ENCODE peak calls at places on chromosomes 3 and 15, in four cellular contexts. H, A, T and I are unnamed samples. For H3K9me3, H3K36me3 and H3K4me1, the result is how much of the 10 kb centered on the place peaks cover.

GRCh38 chr3:126679831-126680677 is 24.0 kb upstream of the CHCHD6 start:
- DNase-seq in H (no peak), A (no peak), T (no peak), I (no peak)

GRCh38 chr3:46284981-46285683 is 42.9 kb downstream of the CCR3 start:
- DNase-seq in H (peak), A (no peak), T (no peak), I (no peak)

GRCh38 chr3:61562810-61563613 is 1.6 kb downstream of the PTPRG start:
- DNase-seq in H (no peak), T (no peak), A (no peak), I (no peak)

GRCh38 chr3:191768421-191768820 is 307.5 kb downstream of the PYDC2 start:
- DNase-seq in A (no peak), H (no peak), T (no peak), I (no peak)

GRCh38 chr3:110383356-110383755 is 688.3 kb upstream of the NECTIN3 start:
- DNase-seq in A (no peak), T (no peak), H (no peak), I (no peak)

GRCh38 chr15:57375827-57376694 is at the start of gene CGNL1:
- DNase-seq in H (peak), A (no peak), T (peak), I (no peak)

GRCh38 chr3:124296416-124296815 is 304.5 kb upstream of the ROPN1 start:
- DNase-seq in H (no peak), T (no peak), A (no peak), I (no peak)

GRCh38 chr3:104273046-104273649 is 1093.6 kb upstream of the ALCAM start:
- DNase-seq in A (peak), T (no peak), H (no peak), I (no peak)

GRCh38 chr3:182465301-182466185 is 327.8 kb upstream of the ATP11B start:
- DNase-seq in A (peak), H (no peak), T (no peak), I (no peak)

GRCh38 chr3:31654998-31655397 is 122.3 kb downstream of the STT3B start:
- DNase-seq in H (no peak), T (no peak), A (no peak), I (no peak)

GRCh38 chr3:31648286-31648968 is 115.7 kb downstream of the STT3B start:
- DNase-seq in A (no peak), T (no peak), H (no peak), I (no peak)

GRCh38 chr3:31659246-31659645 is 126.5 kb downstream of the STT3B start:
- DNase-seq in A (no peak), H (no peak), T (no peak), I (no peak)

GRCh38 chr3:31652296-31652695 is 119.6 kb downstream of the STT3B start:
- DNase-seq in T (no peak), A (no peak), H (no peak), I (no peak)

GRCh38 chr3:31653464-31653863 is 120.7 kb downstream of the STT3B start:
- DNase-seq in T (no peak), H (no peak), A (no peak), I (no peak)
- H3K9me3 ChIP-seq in T (under half), H (under half), A (under half), I (under half)

DNA sequence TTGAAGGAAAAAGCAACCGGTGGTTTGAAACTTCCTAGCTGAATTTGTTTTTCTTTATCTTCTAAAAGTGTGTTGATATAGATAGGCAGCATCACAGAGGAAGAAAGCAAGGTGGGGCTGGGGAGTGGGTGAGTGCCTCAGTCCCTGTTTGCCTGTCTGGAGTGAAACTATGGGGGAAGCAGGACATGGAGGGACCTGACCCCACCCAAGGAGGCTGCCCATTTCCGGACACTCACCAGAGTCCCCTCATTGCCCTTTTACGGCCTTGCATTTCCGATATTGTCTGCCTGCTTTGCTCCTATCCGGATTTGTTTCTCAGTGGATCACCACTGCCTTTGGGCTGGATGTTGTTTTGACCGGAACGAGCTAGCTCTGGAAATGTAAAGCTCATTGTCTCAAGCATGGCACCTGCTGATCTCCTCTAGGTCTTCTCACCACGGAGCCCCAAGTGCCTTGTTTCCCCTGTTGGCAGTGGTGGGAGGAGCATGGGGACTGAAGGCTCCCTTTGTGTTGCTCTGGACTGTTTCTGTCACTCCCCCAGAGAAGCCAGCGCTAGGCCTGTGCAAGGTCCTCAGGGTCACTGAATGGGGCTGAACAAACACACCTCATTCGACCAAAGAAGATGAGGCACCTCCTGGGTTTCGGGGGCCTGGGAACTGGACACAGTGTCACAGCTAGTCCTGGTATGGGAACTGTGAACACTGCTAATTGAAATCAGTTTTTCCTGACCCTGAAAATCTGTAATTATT is 7.0 kb downstream of the CLDN11 start:
- DNase-seq in T (peak), H (no peak), A (no peak), I (no peak)
- H3K36me3 ChIP-seq in T (under half), H (under half), A (under half), I (under half)

DNA sequence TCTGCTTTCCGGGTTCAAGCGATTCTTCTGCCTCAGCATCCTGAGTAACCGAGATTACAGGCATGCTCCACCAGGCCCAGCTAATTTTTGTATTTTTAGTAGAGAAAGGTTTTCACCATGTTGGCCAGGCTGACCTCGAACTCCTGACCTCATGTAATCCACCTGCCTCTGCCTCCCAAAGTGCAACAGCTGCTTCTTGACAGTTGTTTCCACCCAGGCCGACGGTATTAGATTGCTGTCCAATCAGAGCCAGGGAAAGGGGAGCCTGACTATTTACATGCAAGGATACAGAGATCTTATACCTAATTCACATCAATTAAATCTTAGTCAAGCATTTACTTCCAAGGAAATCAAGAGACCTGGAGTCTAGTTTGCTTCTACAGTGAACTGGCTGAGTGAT is 4.0 kb upstream of the CAPN3 start:
- DNase-seq in A (no peak), H (no peak), T (no peak), I (no peak)
- H3K4me1 ChIP-seq in A (under half), H (under half), T (under half), I (under half)

GRCh38 chr15:25176991-25177954 is 222.5 kb downstream of the SNRPN start:
- DNase-seq in A (no peak), T (no peak), H (no peak), I (peak)
- H3K9me3 ChIP-seq in A (under half), T (under half), H (under half), I (half or more)

DNA sequence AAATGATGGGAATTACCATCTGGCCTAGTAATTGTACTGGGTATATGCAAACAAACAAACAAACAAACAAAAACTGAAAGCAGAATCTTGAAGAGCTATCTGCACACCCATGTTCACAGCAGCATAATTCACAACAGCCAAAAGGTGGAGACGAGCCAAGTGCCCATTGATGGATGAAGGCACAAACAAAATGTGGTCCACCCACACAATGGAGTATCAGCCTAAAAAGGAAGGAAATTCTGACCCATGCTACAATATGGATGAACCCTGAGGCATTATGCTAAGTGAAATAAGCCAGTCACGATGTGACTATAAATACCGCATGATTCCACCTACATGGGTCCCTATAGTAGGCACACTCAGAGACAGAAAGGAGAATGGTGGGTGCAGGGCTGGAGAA is 24.2 kb downstream of the XPC start:
- DNase-seq in T (no peak), A (no peak), H (no peak), I (no peak)
- H3K36me3 ChIP-seq in T (under half), A (under half), H (under half), I (under half)

GRCh38 chr3:47428585-47429145 is 47.1 kb downstream of the SCAP start:
- DNase-seq in A (no peak), T (no peak), H (no peak), I (no peak)

GRCh38 chr3:47431225-47431624 is 44.5 kb downstream of the SCAP start:
- DNase-seq in A (no peak), H (no peak), T (no peak), I (no peak)

GRCh38 chr3:47432673-47433072 is 43.1 kb downstream of the SCAP start:
- DNase-seq in T (no peak), A (no peak), H (no peak), I (no peak)

GRCh38 chr3:47429476-47430270 is 46.1 kb downstream of the SCAP start:
- DNase-seq in H (no peak), A (no peak), T (no peak), I (no peak)

GRCh38 chr3:47430606-47431005 is 45.1 kb downstream of the SCAP start:
- DNase-seq in T (no peak), A (no peak), H (no peak), I (no peak)
- H3K4me1 ChIP-seq in T (under half), A (under half), H (under half), I (under half)